ENCODE peak calls at places on chromosomes 11 and 22, in seven cellular contexts. D is mesendoderm, M is neuronal stem cell, B is mesenchymal stem cell, I is H9, W is H1, F is trophoblast cell. T is an unnamed sample.

GRCh38 chr11:34160791-34161190 is 55.4 kb downstream of the NAT10 start:
- DNase-seq in F (no peak), B (no peak), I (no peak), M (no peak), D (no peak), W (no peak), T (no peak)

GRCh38 chr11:119909077-119909476 is 180.1 kb upstream of the NECTIN1 start:
- DNase-seq in D (no peak), F (no peak), B (no peak), M (no peak), I (no peak), W (no peak), T (no peak)

GRCh38 chr22:44479662-44480061 is 18.4 kb downstream of the RTL6 start:
- DNase-seq in F (no peak), B (no peak), D (no peak), I (no peak), M (no peak), W (no peak), T (no peak)

GRCh38 chr11:68852628-68853027 is 10.9 kb upstream of the CPT1A start:
- DNase-seq in F (no peak), M (no peak), B (no peak), D (no peak), I (no peak), W (no peak), T (no peak)

GRCh38 chr22:49619301-49619700 is 208.4 kb downstream of the BRD1 start:
- DNase-seq in I (no peak), B (no peak), M (no peak), D (no peak), W (no peak), F (no peak), T (no peak)

GRCh38 chr11:26950260-26950719 is 43.6 kb upstream of the FIBIN start:
- DNase-seq in D (no peak), I (no peak), F (no peak), W (no peak), M (no peak), B (peak), T (peak)

GRCh38 chr11:45660717-45661416 is 4.6 kb downstream of the CHST1 start:
- DNase-seq in B (no peak), I (no peak), W (no peak), D (peak), M (no peak), F (no peak), T (no peak)

GRCh38 chr11:45580399-45580798 is 85.0 kb downstream of the CHST1 start:
- DNase-seq in B (peak), I (no peak), F (no peak), D (peak), M (peak), W (peak), T (peak)

GRCh38 chr22:40875111-40875510 is 13.2 kb upstream of the DNAJB7 start:
- DNase-seq in D (no peak), W (no peak), I (no peak), B (no peak), M (no peak), F (peak), T (no peak)

GRCh38 chr11:58334708-58335107 is 24.2 kb downstream of the OR5B17 start:
- DNase-seq in M (no peak), W (no peak), D (peak), B (peak), F (peak), I (no peak), T (peak)

GRCh38 chr11:61697093-61697492 is 16.9 kb downstream of the DAGLA start:
- DNase-seq in B (no peak), W (no peak), D (peak), F (peak), I (no peak), M (no peak), T (no peak)

GRCh38 chr11:90913131-90913668 is 690.4 kb upstream of the CHORDC1 start:
- DNase-seq in B (no peak), M (no peak), W (no peak), D (no peak), I (no peak), F (no peak), T (no peak)

GRCh38 chr11:120034176-120034575 is 103.7 kb downstream of the TRIM29 start:
- DNase-seq in M (no peak), F (no peak), B (no peak), D (no peak), W (peak), I (no peak), T (no peak)

GRCh38 chr11:26946209-26946828 is 47.6 kb upstream of the FIBIN start:
- DNase-seq in W (no peak), I (no peak), M (no peak), F (no peak), B (peak), D (no peak), T (peak)

GRCh38 chr11:36500315-36500721 is 9.8 kb downstream of the TRAF6 start:
- DNase-seq in D (peak), F (no peak), I (no peak), B (peak), W (no peak), M (peak), T (peak)

GRCh38 chr11:69450064-69450856 is 31.2 kb upstream of the LINC01488 start:
- DNase-seq in M (no peak), I (no peak), F (no peak), B (no peak), D (peak), W (no peak), T (no peak)

GRCh38 chr11:62501432-62501891 is 45.1 kb downstream of the AHNAK start:
- DNase-seq in W (no peak), B (no peak), D (no peak), M (no peak), I (no peak), F (no peak), T (peak)

GRCh38 chr11:118198370-118198769 is 21.9 kb upstream of the SCN2B start:
- DNase-seq in W (peak), D (peak), B (peak), I (peak), M (no peak), F (peak), T (peak)

GRCh38 chr11:60919320-60919719 is 4.9 kb upstream of the TMEM132A start:
- DNase-seq in D (no peak), M (no peak), B (no peak), F (no peak), I (no peak), W (no peak), T (no peak)

GRCh38 chr11:119734788-119735187 is 5.8 kb upstream of the NECTIN1 start:
- DNase-seq in M (no peak), B (no peak), W (no peak), I (no peak), F (no peak), D (no peak), T (no peak)

GRCh38 chr11:16989554-16989953 is 24.7 kb downstream of the PLEKHA7 start:
- DNase-seq in B (no peak), F (no peak), M (no peak), I (no peak), D (no peak), W (no peak), T (no peak)

GRCh38 chr11:74453373-74453975 is 13.9 kb downstream of the KCNE3 start:
- DNase-seq in M (peak), D (peak), W (peak), B (peak), F (peak), I (peak), T (peak)

GRCh38 chr11:65401803-65402248 is 15.4 kb downstream of the FRMD8 start:
- DNase-seq in I (no peak), D (no peak), W (no peak), F (no peak), M (no peak), B (no peak), T (no peak)

GRCh38 chr11:117816846-117817212 is 7.7 kb downstream of the FXYD2 start:
- DNase-seq in D (no peak), M (no peak), W (no peak), F (no peak), B (no peak), I (no peak), T (no peak)

GRCh38 chr22:17436382-17436951 is 67.2 kb downstream of the CECR2 start:
- DNase-seq in B (no peak), D (no peak), F (no peak), W (no peak), M (peak), I (no peak), T (no peak)

GRCh38 chr11:103703954-103704353 is 332.5 kb upstream of the DDI1 start:
- DNase-seq in D (no peak), W (no peak), B (no peak), I (no peak), M (no peak), F (no peak), T (no peak)

GRCh38 chr11:29446132-29446531 is 570.7 kb downstream of the KCNA4 start:
- DNase-seq in M (no peak), D (peak), I (no peak), B (no peak), F (no peak), W (no peak), T (no peak)

GRCh38 chr11:6703247-6704063 is 20.3 kb upstream of the MRPL17 start:
- DNase-seq in M (peak), I (peak), F (peak), W (no peak), B (peak), D (peak), T (peak)

GRCh38 chr11:123628936-123629683 is 25.3 kb downstream of the SCN3B start:
- DNase-seq in I (no peak), F (no peak), B (peak), W (no peak), M (no peak), D (no peak), T (peak)

GRCh38 chr11:96465537-96465936 is 75.7 kb downstream of the JRKL start:
- DNase-seq in W (no peak), D (no peak), I (no peak), F (no peak), M (no peak), B (no peak), T (no peak)

GRCh38 chr11:13889566-13890214 is 72.8 kb upstream of the SPON1 start:
- DNase-seq in W (no peak), B (no peak), D (no peak), F (no peak), I (no peak), M (no peak), T (no peak)

GRCh38 chr22:48089601-48090331 is 1327.3 kb downstream of the TBC1D22A start:
- DNase-seq in D (no peak), B (no peak), I (no peak), F (no peak), W (no peak), M (no peak), T (no peak)

GRCh38 chr11:30239025-30239424 is 8.2 kb downstream of the FSHB start:
- DNase-seq in B (no peak), I (no peak), D (no peak), M (no peak), F (no peak), W (no peak), T (no peak)

GRCh38 chr22:40727607-40728325 is 48.5 kb downstream of the MCHR1 start:
- DNase-seq in F (no peak), D (peak), I (no peak), W (no peak), M (no peak), B (peak), T (no peak)

GRCh38 chr11:63813563-63814382 is 517 bp downstream of the SPINDOC start:
- DNase-seq in D (peak), M (peak), B (peak), I (no peak), W (peak), F (no peak), T (peak)

GRCh38 chr11:63816732-63817131 is 3.5 kb downstream of the SPINDOC start:
- DNase-seq in W (no peak), D (no peak), M (no peak), I (no peak), B (no peak), F (no peak), T (no peak)

GRCh38 chr11:63813035-63813562 is at the start of gene SPINDOC:
- DNase-seq in M (peak), F (peak), W (peak), B (peak), I (peak), D (peak), T (peak)

GRCh38 chr11:63814383-63814736 is 1.1 kb downstream of the SPINDOC start:
- DNase-seq in W (no peak), I (no peak), M (no peak), F (no peak), D (no peak), B (no peak), T (no peak)

GRCh38 chr11:63811522-63811921 is 1.7 kb upstream of the SPINDOC start:
- DNase-seq in M (no peak), B (no peak), I (no peak), W (no peak), D (peak), F (no peak), T (no peak)
- H3K4me2 ChIP-seq in M (peak), B (no peak), I (no peak), W (peak), D (no peak), F (no peak), T (no peak)

GRCh38 chr22:24532075-24532474 is 22.9 kb downstream of the GUCD1 start:
- DNase-seq in B (no peak), I (no peak), M (no peak), D (no peak), W (no peak), F (no peak), T (no peak)

GRCh38 chr22:24540470-24540869 is 14.5 kb downstream of the GUCD1 start:
- DNase-seq in D (no peak), B (no peak), I (no peak), F (no peak), M (no peak), W (no peak), T (no peak)

GRCh38 chr22:24535348-24535747 is 19.6 kb downstream of the GUCD1 start:
- DNase-seq in I (no peak), B (no peak), W (no peak), F (no peak), D (no peak), M (no peak), T (no peak)

GRCh38 chr22:24541681-24542515 is 13.0 kb downstream of the GUCD1 start:
- DNase-seq in I (no peak), M (no peak), B (no peak), D (no peak), F (no peak), W (no peak), T (no peak)

DNA sequence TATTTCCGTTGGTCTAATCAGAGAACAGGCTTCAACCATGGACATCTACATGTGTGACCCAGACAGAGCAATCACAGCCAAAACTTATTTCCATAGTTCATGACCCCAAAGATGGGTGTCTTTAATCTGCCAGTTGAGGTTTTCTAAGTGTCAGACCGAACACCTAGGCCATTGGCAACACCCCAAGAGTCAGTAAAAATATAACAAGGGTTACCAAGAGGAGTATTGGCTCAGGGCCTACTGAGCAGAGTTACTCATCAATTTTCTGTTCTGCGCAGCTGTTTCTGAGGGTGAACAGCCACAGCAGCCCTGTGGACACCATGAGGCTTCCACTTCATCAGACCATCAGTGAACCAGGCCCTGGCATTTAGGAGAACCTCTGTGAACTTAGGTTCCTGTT is 18.8 kb downstream of the GUCD1 start:
- DNase-seq in B (no peak), D (no peak), F (no peak), W (no peak), I (no peak), M (no peak), T (no peak)
- H2BK120ac ChIP-seq in B (no peak), D (no peak), F (no peak), W (no peak), I (no peak), M (no peak), T (no peak)

GRCh38 chr11:8746575-8746974 is 64.0 kb downstream of the RPL27A start:
- DNase-seq in F (no peak), D (no peak), W (no peak), M (no peak), B (no peak), I (no peak), T (no peak)

GRCh38 chr11:8745431-8745986 is 62.9 kb downstream of the RPL27A start:
- DNase-seq in D (peak), B (no peak), M (no peak), F (no peak), W (no peak), I (no peak), T (no peak)

GRCh38 chr11:8749202-8749601 is 66.6 kb downstream of the RPL27A start:
- DNase-seq in D (no peak), M (no peak), B (no peak), I (no peak), W (no peak), F (no peak), T (no peak)

GRCh38 chr11:8747173-8747572 is 64.6 kb downstream of the RPL27A start:
- DNase-seq in D (no peak), W (no peak), I (no peak), F (no peak), B (no peak), M (no peak), T (no peak)

DNA sequence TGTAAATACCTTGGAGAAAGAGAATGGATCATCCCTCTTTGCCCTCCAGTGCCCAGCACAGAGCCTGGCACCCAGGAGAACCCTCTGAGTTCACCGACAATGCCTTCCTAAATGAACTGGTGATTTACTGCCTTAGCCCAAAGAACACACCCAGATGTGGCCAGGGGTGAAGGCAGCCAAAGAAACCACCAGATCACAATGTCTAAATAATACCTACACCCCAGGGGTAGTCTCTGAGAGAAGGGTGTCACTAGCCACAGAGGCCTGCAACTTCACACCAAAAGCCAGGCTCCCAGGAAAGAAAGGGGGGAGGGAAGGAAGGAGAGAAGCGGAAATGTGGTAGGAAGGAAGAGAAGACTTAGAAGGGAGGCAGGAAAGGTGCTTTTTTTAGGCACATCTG is 65.7 kb downstream of the RPL27A start:
- DNase-seq in M (no peak), F (no peak), D (no peak), I (no peak), B (no peak), W (no peak), T (no peak)
- H3K4me2 ChIP-seq in M (no peak), F (no peak), D (no peak), I (no peak), B (no peak), W (no peak), T (no peak)

DNA sequence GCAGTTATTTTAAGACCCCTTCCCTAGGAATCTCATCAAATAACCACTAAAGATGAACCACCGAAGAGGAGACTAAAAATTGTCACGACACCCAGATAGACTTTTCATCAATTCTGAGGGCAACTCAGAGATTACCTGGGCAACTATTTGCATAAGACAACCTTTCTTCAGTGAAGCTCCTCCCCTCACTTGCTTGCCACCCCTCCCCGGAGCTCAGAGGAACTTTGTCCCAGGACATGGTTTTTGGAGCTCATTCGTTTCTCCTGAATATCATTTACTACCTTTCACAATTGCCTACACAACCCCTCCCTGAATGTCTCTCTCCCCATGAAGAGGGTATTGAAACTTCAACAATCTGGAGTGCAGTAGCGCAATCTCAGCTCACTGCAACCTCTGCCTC is 3.9 kb downstream of the AGBL2 start:
- DNase-seq in D (peak), M (no peak), W (peak), B (no peak), F (no peak), I (no peak), T (no peak)
- H2BK120ac ChIP-seq in D (no peak), M (no peak), W (no peak), B (no peak), F (no peak), I (no peak), T (no peak)

DNA sequence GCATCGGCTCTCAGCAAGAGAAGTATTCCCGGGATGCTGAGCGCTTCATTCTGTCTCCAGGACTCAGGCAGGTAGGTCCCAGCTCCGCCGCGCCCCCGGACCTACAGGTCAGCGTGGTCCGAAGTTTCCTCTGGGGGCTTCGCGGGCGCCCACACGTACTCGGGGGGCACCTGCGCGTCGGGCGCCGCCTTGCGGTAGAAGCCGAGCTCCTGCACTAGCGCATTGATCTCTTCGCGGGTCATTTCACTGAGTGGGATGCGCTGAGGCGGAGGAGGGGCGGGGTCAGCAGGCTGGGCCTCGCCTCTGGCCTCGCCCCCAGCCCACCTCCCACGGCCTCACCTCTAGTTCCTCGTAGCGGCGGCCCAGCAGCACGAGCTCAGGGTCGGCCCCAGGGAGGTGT is 2.5 kb downstream of the SELENOM start:
- DNase-seq in D (peak), M (peak), W (peak), I (peak), B (no peak), F (peak), T (no peak)
- H3K4me2 ChIP-seq in D (no peak), M (peak), W (peak), I (peak), B (no peak), F (no peak), T (no peak)

GRCh38 chr11:1624621-1625020 is 2.7 kb upstream of the KRTAP5-4 start:
- DNase-seq in F (no peak), B (no peak), I (no peak), M (no peak), D (no peak), W (no peak), T (no peak)
- H2BK120ac ChIP-seq in F (no peak), B (no peak), I (no peak), M (no peak), D (no peak), W (no peak), T (no peak)

GRCh38 chr11:128066429-128066828 is 520.9 kb downstream of the ETS1 start:
- DNase-seq in B (no peak), W (no peak), I (no peak), F (no peak), D (no peak), M (no peak), T (no peak)
- H3K4me2 ChIP-seq in B (no peak), W (no peak), I (no peak), F (no peak), D (no peak), M (no peak), T (no peak)

GRCh38 chr11:130840683-130841082 is 75.6 kb downstream of the SNX19 start:
- DNase-seq in M (no peak), W (no peak), D (no peak), B (no peak), F (no peak), I (no peak), T (no peak)
- H2BK120ac ChIP-seq in M (no peak), W (no peak), D (no peak), B (no peak), F (no peak), I (no peak), T (peak)

GRCh38 chr11:5547982-5548381 is 358 bp downstream of the OR52H1 start:
- DNase-seq in W (no peak), F (no peak), M (no peak), D (no peak), I (no peak), B (no peak), T (no peak)

GRCh38 chr11:5553347-5553746 is 5.0 kb upstream of the OR52H1 start:
- DNase-seq in I (no peak), D (no peak), F (no peak), M (no peak), B (no peak), W (no peak), T (peak)

GRCh38 chr11:5548440-5548839 is at the start of gene OR52H1:
- DNase-seq in D (no peak), W (no peak), F (no peak), M (no peak), B (no peak), I (no peak), T (no peak)

GRCh38 chr11:5550440-5551095 is 2.2 kb upstream of the OR52H1 start:
- DNase-seq in F (no peak), I (no peak), M (no peak), D (no peak), B (peak), W (no peak), T (peak)
- H3K4me2 ChIP-seq in F (no peak), I (no peak), M (no peak), D (no peak), B (no peak), W (no peak), T (no peak)